ENCODE peak calls at places on chromosomes 2 and 18, in four cellular contexts. J is neural progenitor cell, G is PC-3, Z is OCI-LY7. P is an unnamed sample.

GRCh38 chr2:71812736-71813135 is 334.9 kb downstream of the CYP26B1 start:
- DNase-seq in Z (no peak), G (no peak), J (no peak), P (no peak)

GRCh38 chr2:96930351-96931015 is 55.9 kb downstream of the FAM178B start:
- DNase-seq in G (no peak), Z (no peak), J (no peak), P (no peak)

GRCh38 chr2:46569061-46569560 is 89.7 kb downstream of the TMEM247 start:
- DNase-seq in J (no peak), Z (peak), G (no peak), P (peak)

GRCh38 chr2:26706616-26707473 is 14.3 kb downstream of the KCNK3 start:
- DNase-seq in G (no peak), J (peak), Z (no peak), P (no peak)

GRCh38 chr18:77486985-77487384 is 237.3 kb downstream of the GALR1 start:
- DNase-seq in G (no peak), Z (no peak), J (no peak), P (no peak)

GRCh38 chr2:35447210-35447609 is 908.4 kb upstream of the CRIM1 start:
- DNase-seq in Z (no peak), G (no peak), J (no peak), P (peak)

GRCh38 chr2:14632133-14632936 is at the start of gene LRATD1:
- DNase-seq in J (peak), G (peak), Z (no peak), P (no peak)

GRCh38 chr2:106020821-106021316 is 173.2 kb downstream of the UXS1 start:
- DNase-seq in Z (no peak), J (peak), G (no peak), P (no peak)

GRCh38 chr2:48954311-48954710 is 198.8 kb upstream of the LHCGR start:
- DNase-seq in Z (no peak), G (no peak), J (no peak), P (no peak)

GRCh38 chr2:105454801-105455485 is 56.1 kb upstream of the FHL2 start:
- DNase-seq in J (peak), Z (peak), G (peak), P (peak)

GRCh38 chr18:396571-396970 is 103.9 kb downstream of the COLEC12 start:
- DNase-seq in Z (no peak), J (no peak), G (no peak), P (no peak)

GRCh38 chr18:396251-396555 is 104.3 kb downstream of the COLEC12 start:
- DNase-seq in G (no peak), Z (no peak), J (no peak), P (no peak)

GRCh38 chr18:394997-395383 is 105.5 kb downstream of the COLEC12 start:
- DNase-seq in G (no peak), Z (no peak), J (no peak), P (no peak)

GRCh38 chr18:394276-394996 is 106.1 kb downstream of the COLEC12 start:
- DNase-seq in J (no peak), Z (no peak), G (no peak), P (no peak)

DNA sequence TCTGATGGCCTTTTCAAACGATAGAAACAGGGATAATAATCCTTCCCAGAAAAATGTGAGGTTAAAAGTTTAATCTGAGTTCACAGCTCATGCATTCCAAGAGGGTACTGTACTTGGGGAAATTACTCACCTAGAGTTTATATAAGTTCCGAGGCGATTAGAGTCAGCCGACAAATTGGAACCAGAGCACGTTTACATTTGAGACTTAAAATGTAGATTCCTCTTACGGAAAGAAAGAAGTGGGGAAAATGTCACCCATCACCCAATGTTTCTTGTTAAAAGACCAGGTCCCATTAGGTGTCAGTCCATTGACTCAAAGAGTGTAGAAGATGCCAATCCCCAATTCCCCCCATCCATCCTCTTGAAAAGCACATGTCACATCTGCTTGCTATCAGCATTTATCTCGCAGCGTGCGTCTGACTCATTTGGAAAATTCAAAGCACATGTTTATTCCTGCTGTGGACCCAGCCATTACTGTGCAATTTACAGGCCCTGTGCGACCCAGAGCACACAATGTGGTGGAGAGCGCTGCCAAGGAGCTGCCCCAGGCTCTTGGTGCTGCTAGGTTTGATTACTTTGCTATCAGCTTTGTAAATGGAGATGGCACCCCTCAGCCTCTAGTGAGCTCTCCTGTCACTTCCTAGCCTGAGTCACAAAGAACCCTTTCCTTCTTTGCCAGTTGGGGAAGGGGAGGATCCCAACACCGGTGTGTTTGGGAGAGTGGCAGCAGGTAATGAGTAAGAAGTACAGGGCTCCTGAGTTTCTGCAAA is 104.8 kb downstream of the COLEC12 start:
- DNase-seq in G (peak), Z (no peak), J (no peak), P (no peak)
- TF ChIP-seq EZH2phosphoT487 in G (no peak), Z (no peak), J (no peak), P (no peak)

GRCh38 chr2:120626566-120626965 is 109.1 kb upstream of the GLI2 start:
- DNase-seq in G (no peak), J (no peak), Z (no peak), P (no peak)
- TF ChIP-seq EZH2phosphoT487 in G (no peak), J (no peak), Z (no peak), P (no peak)

GRCh38 chr2:81835318-81836000 is 1530.9 kb upstream of the LRRTM1 start:
- DNase-seq in G (peak), Z (no peak), J (no peak), P (no peak)
- TF ChIP-seq EZH2phosphoT487 in G (no peak), Z (no peak), J (no peak), P (no peak)

GRCh38 chr2:199804831-199805230 is 46.2 kb downstream of the FTCDNL1 start:
- DNase-seq in Z (no peak), G (no peak), J (peak), P (no peak)
- TF ChIP-seq EZH2phosphoT487 in Z (no peak), G (no peak), J (no peak), P (no peak)

GRCh38 chr2:103469800-103470199 is 708.0 kb downstream of the TMEM182 start:
- DNase-seq in Z (no peak), J (no peak), G (no peak), P (no peak)
- TF ChIP-seq EZH2phosphoT487 in Z (no peak), J (no peak), G (no peak), P (no peak)

DNA sequence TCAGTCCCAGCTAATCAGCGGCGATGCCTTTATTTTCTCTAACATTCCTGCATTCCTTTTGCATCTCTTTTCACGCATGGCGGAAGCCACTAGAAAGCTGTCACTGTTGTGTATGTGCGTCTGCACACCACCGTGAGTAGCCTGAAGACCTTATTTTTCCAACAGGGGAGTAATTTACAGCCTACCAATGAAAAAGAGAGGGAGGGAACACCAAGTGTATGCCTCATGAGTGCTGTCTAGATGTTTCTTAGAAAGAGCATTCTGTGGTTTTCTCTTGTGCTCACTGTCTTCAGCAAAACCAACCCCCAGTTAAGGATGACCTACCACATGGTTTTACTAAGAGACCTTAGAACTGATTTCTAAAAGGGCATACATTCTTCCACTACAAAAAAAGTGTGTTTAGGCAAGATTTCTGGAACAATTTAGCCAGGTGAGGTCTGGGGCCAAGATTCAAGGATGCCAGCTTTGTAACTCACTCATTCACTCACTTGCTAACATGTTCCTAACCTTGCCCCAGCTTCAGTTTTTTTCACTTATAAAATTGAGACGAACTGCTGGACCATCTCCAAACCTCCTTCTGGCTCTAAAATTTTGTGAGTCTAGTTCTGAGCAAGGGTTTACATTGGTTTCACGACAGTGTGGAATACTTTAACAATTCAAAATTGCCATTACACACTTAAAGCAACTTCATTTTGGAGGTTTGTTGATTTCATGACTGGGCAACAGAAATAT is 51.4 kb downstream of the BCL2 start:
- DNase-seq in G (no peak), J (peak), Z (no peak), P (no peak)
- TF ChIP-seq EZH2phosphoT487 in G (no peak), J (no peak), Z (no peak), P (no peak)

GRCh38 chr2:160747771-160748170 is 254.2 kb upstream of the RBMS1 start:
- DNase-seq in J (no peak), Z (no peak), G (peak), P (no peak)
- TF ChIP-seq EZH2phosphoT487 in J (no peak), Z (no peak), G (no peak), P (no peak)

GRCh38 chr2:69499966-69500365 is 62.7 kb upstream of the NFU1 start:
- DNase-seq in J (no peak), Z (no peak), G (no peak), P (no peak)
- TF ChIP-seq EZH2phosphoT487 in J (no peak), Z (no peak), G (no peak), P (no peak)

GRCh38 chr2:211423018-211423417 is 866.6 kb downstream of the CPS1 start:
- DNase-seq in Z (peak), G (no peak), J (no peak), P (peak)
- TF ChIP-seq EZH2phosphoT487 in Z (no peak), G (no peak), J (no peak), P (no peak)

DNA sequence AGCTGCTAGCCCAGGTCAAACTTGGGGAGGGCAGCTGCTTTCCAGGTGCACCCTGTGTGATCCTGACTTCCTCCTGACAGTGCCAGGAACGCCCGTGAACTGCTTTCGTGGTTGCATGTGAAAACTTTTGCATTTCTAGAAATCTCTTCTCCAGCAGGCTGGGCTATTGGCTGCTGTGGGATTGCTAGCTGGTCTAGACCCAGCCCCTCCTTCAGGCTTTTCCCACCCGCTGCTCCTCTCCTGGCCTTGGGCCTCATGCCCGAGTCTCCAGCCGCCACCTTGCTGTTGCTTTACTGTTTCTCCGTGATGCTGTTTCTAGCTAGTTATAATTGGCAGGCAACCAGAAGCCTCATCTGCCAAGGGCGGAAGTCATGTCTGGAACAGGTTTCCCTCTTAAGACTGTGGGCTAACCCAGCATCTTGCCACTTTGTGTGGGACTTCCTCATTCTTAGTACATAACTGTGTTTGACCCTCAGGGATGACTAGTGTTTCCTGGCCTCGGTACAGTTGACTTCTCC is 27.0 kb upstream of the MGAT4A start:
- DNase-seq in J (no peak), G (peak), Z (peak), P (no peak)
- TF ChIP-seq EZH2phosphoT487 in J (no peak), G (no peak), Z (no peak), P (no peak)